ENCODE peak calls at places on chromosomes 6 and 20, in five cellular contexts. N is H1, T is GM12878, W is HepG2, Q is SK-N-SH. E is an unnamed sample. For H3K9me3, the result is how much of the 10 kb centered on the place peaks cover.

GRCh38 chr20:2320813-2321658 is 25.2 kb downstream of the TGM3 start:
- DNase-seq in T (no peak), W (no peak), N (no peak), Q (no peak), E (no peak)

GRCh38 chr20:22974354-22974753 is 60.8 kb upstream of the SSTR4 start:
- DNase-seq in T (no peak), W (peak), N (no peak), Q (no peak), E (peak)

GRCh38 chr6:26550250-26550993 is 12.3 kb downstream of the HMGN4 start:
- DNase-seq in N (peak), W (peak), T (no peak), Q (peak), E (peak)

GRCh38 chr6:95091823-95092436 is 485.4 kb upstream of the MANEA start:
- DNase-seq in W (peak), Q (peak), N (no peak), T (no peak), E (peak)

GRCh38 chr6:26195924-26196845 is 109.0 kb downstream of the HFE start:
- DNase-seq in Q (no peak), W (peak), N (no peak), T (no peak), E (no peak)

GRCh38 chr6:13044390-13044789 is 283.9 kb downstream of the TBC1D7 start:
- DNase-seq in W (peak), N (peak), Q (no peak), T (no peak), E (peak)

GRCh38 chr6:137731960-137732616 is 135.0 kb upstream of the TNFAIP3 start:
- DNase-seq in W (peak), N (no peak), Q (no peak), T (no peak), E (no peak)

GRCh38 chr6:15184441-15184861 is 61.4 kb upstream of the JARID2 start:
- DNase-seq in N (no peak), W (no peak), Q (no peak), T (peak), E (no peak)

GRCh38 chr6:25703005-25703404 is 51.0 kb downstream of the SCGN start:
- DNase-seq in T (no peak), W (peak), Q (no peak), N (no peak), E (no peak)

GRCh38 chr6:17863971-17864754 is 123.3 kb downstream of the KIF13A start:
- DNase-seq in N (no peak), T (no peak), W (peak), Q (no peak), E (no peak)

GRCh38 chr6:21828689-21829088 is 235.1 kb downstream of the SOX4 start:
- DNase-seq in W (no peak), Q (no peak), T (no peak), N (no peak), E (no peak)

GRCh38 chr6:157221817-157222175 is 101.5 kb downstream of the TMEM242 start:
- DNase-seq in W (no peak), Q (no peak), N (no peak), T (no peak), E (no peak)

GRCh38 chr6:3938715-3939376 is 89.7 kb downstream of the FAM50B start:
- DNase-seq in W (no peak), T (no peak), N (no peak), Q (no peak), E (no peak)

GRCh38 chr6:134217110-134217509 is 100.8 kb downstream of the SGK1 start:
- DNase-seq in T (no peak), W (no peak), N (no peak), Q (no peak), E (no peak)

GRCh38 chr6:139605350-139605749 is 230.9 kb upstream of the CITED2 start:
- DNase-seq in T (no peak), W (no peak), N (no peak), Q (no peak), E (no peak)

GRCh38 chr6:139201378-139201777 is 66.5 kb downstream of the HECA start:
- DNase-seq in Q (no peak), N (no peak), W (no peak), T (no peak), E (no peak)

GRCh38 chr20:50646483-50646996 is 44.8 kb downstream of the RIPOR3 start:
- DNase-seq in W (no peak), N (no peak), T (no peak), Q (no peak), E (no peak)

GRCh38 chr6:25173951-25174474 is 105.2 kb upstream of the CARMIL1 start:
- DNase-seq in W (peak), Q (no peak), T (no peak), N (no peak), E (no peak)

GRCh38 chr6:155628315-155628714 is 172.7 kb upstream of the NOX3 start:
- DNase-seq in Q (no peak), T (peak), W (no peak), N (no peak), E (no peak)

GRCh38 chr6:169701218-169701952 is 444 bp downstream of the WDR27 start:
- DNase-seq in N (no peak), W (no peak), T (no peak), Q (peak), E (peak)

GRCh38 chr20:11777861-11778570 is 139.7 kb upstream of the BTBD3 start:
- DNase-seq in Q (peak), W (no peak), T (no peak), N (no peak), E (no peak)

GRCh38 chr6:72042088-72042487 is 155.7 kb downstream of the RIMS1 start:
- DNase-seq in T (no peak), Q (no peak), W (no peak), N (no peak), E (no peak)

GRCh38 chr6:138253731-138254130 is 35.4 kb upstream of the PBOV1 start:
- DNase-seq in T (no peak), W (no peak), N (no peak), Q (no peak), E (no peak)

GRCh38 chr20:21835042-21835441 is 129.6 kb downstream of the PAX1 start:
- DNase-seq in Q (no peak), W (no peak), N (no peak), T (no peak), E (no peak)

GRCh38 chr6:109804020-109804419 is 112.9 kb downstream of the FIG4 start:
- DNase-seq in W (no peak), T (no peak), N (no peak), Q (no peak), E (no peak)

GRCh38 chr6:108850669-108851467 is 2.6 kb downstream of the ARMC2 start:
- DNase-seq in Q (no peak), T (no peak), W (peak), N (no peak), E (no peak)

GRCh38 chr6:110693296-110693695 is 122.0 kb downstream of the CDK19 start:
- DNase-seq in W (no peak), T (no peak), N (no peak), Q (no peak), E (no peak)

GRCh38 chr6:147867827-147868226 is 359.3 kb downstream of the SAMD5 start:
- DNase-seq in N (no peak), T (no peak), Q (no peak), W (no peak), E (no peak)

GRCh38 chr6:35026434-35027222 is 114.5 kb downstream of the TCP11 start:
- DNase-seq in N (no peak), Q (no peak), W (no peak), T (no peak), E (peak)

GRCh38 chr20:62603021-62603906 is 39.0 kb upstream of the SLCO4A1 start:
- DNase-seq in T (no peak), W (no peak), Q (no peak), N (no peak), E (no peak)

GRCh38 chr6:97014595-97014994 is 90.1 kb downstream of the KLHL32 start:
- DNase-seq in W (no peak), N (no peak), Q (no peak), T (no peak), E (no peak)

GRCh38 chr20:62914970-62915457 is 11.3 kb downstream of the DIDO1 start:
- DNase-seq in Q (peak), T (no peak), W (peak), N (no peak), E (peak)

GRCh38 chr20:63502671-63503172 is 3.8 kb upstream of the EEF1A2 start:
- DNase-seq in N (no peak), Q (peak), T (no peak), W (no peak), E (no peak)

GRCh38 chr6:36984581-36985383 is 1.2 kb downstream of the MTCH1 start:
- DNase-seq in N (peak), W (no peak), T (no peak), Q (peak), E (peak)

DNA sequence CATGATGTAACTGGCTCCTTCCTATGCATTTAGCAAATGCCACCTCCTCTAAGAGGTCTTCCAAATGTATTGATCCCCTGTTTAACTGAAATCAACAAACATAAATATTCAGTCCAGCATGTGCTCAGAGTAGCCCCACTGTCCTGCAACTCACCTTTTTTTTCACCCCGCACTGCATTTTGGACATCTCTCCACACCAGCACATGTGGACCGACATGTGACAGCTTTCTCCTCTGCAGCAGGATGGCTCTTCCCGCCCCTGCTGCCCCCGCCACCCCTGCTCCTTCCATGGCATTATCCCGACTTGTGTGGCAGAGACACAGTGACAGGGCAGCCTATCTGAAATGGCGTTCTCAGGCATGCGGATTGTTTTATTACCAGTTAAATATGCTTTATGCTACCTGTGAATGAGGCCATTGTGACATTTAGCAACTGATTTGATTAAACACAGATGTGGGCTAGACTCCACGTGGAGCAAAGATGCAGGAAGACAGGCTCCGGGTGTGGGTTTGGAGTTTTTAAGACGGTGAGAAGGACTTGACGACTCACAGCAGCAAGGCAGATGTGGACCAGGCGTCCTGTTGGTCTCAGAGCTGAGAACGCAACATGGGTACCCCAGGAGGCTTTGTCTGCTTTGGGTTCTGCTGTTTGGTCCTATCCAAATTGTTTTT is 161.2 kb downstream of the EYA2 start:
- DNase-seq in Q (no peak), N (no peak), W (no peak), T (no peak), E (no peak)
- TF ChIP-seq TAF1 in Q (no peak), N (no peak), W (no peak), T (no peak), E (no peak)

GRCh38 chr6:168277274-168277669 is 42.3 kb downstream of the DACT2 start:
- DNase-seq in T (no peak), Q (no peak), N (no peak), W (no peak), E (no peak)
- H3K9me3 ChIP-seq in T (under half), Q (under half), N (under half), W (under half), E (under half)

DNA sequence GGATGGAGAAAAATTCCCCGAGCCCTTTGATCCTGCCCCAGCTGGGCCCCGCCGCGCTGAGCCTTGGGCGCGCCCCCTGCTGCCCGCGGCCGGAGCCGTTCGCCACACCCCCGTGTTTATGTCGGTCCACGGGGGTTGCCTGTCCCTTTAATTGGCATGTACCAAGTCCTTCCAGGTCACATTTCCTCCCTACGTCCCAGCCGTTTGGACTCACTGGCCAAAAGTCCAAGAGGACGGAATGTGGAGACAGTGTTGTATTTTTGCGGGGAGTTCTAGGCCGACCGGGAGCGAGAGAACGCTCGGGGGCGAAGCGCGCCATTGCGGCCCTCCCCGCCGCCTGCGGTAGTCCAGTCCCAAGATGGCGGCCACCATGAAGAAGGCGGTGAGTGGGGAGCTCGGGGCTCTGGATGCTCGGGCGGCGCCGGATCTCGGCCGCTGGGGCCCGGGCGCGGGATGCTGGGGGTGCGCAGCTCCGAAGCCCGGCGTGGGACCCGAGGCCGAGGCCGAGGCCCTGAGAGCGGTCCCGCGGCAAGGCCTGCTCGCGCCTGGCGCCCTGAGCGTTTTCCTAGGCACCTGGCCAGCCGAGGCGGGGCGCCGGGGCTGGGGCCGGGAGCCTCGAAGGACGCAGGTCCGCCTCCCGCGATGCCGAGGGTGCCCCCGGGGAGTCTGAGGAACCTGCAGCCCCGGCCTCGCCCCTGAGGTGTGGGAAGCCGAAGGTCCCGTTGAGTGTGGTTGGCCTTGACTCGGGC is at the start of gene PFDN4:
- DNase-seq in Q (peak), W (peak), N (peak), T (peak), E (peak)
- TF ChIP-seq TAF1 in Q (peak), W (peak), N (peak), T (peak), E (peak)

GRCh38 chr6:39422273-39422672 is 99.8 kb upstream of the KCNK16 start:
- DNase-seq in N (no peak), W (no peak), T (no peak), Q (no peak), E (no peak)

GRCh38 chr6:39417440-39417839 is 94.9 kb upstream of the KCNK16 start:
- DNase-seq in T (no peak), W (no peak), N (no peak), Q (no peak), E (no peak)

GRCh38 chr6:39419607-39420006 is 97.1 kb upstream of the KCNK16 start:
- DNase-seq in W (no peak), T (no peak), Q (no peak), N (no peak), E (no peak)

GRCh38 chr6:39421383-39422225 is 99.1 kb upstream of the KCNK16 start:
- DNase-seq in Q (no peak), W (no peak), T (no peak), N (no peak), E (no peak)

DNA sequence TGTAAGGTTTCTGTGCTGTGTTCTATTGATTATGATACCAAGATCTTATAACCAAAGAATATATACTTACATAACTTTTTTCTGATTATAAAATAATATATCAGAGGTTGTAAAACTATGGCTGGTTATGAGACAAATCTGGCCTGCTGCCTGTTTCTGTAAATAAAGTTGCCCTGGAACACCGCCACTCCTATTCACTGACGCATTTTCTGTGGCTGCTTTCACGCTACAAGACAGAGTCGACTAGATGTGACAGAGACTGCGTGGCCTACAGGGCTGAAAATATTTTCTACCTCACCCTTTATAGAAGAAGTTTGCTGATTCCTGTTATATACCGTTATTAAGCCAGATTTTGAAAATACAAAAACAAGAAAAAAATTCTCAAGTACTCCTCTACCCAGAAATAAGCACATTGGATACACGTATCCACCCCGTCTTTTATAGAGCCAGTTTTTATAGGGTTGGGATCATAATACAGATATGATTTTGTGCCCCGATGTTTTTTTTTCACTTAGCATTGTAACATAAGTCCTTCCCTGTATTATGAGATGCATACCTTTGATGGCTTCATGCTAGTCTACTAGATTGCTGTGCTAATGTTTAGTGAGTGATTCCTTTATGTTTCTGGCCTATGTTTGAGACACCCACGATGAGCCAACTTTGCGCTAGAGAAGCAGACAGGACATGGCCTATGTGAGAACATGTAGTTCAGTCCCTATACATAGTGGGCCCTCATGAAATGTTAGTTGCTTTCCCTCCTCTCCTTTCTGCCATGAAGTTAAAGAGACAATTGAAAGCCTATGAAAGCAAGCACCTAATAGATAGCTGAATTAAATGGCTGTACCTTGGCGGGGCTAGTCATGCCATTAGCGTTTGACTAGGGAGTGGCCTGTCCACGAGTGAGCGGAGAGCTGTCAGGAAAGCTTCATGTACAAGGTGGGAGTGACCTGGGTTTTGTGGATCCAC is 98.1 kb upstream of the KCNK16 start:
- DNase-seq in Q (no peak), T (no peak), W (no peak), N (no peak), E (no peak)
- H3K9me3 ChIP-seq in Q (under half), T (under half), W (under half), N (under half), E (under half)

GRCh38 chr6:38180586-38180985 is 361.1 kb downstream of the ZFAND3 start:
- DNase-seq in W (no peak), Q (no peak), N (no peak), T (no peak), E (no peak)
- TF ChIP-seq TAF1 in W (no peak), Q (no peak), N (no peak), T (no peak), E (no peak)

DNA sequence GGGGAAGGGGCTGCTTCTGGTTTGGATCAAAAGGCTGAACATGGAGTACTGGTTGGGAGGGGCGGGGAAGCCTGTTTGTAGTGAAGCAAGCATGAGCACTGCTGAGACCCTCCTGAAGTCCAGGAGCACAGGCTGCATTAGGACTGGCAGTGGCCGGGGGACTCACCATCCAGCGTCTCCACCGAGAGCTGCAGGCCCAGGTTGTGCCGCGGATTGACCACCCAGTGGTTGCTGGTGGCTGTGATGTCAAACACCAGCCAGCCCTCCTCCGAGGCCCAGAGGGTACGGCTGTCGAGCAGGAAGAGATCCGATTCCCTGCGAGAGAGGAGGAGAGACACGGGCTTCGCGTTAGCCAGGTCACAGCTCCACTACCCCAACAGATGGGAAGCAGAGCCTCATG is 64.1 kb downstream of the BMP7 start:
- DNase-seq in W (no peak), N (no peak), Q (no peak), T (no peak), E (no peak)
- H3K9me3 ChIP-seq in W (under half), N (under half), Q (under half), T (under half), E (under half)

GRCh38 chr6:1396952-1397868 is 7.8 kb downstream of the FOXF2 start:
- DNase-seq in W (peak), Q (peak), T (peak), N (no peak), E (peak)
- TF ChIP-seq TAF1 in W (no peak), Q (no peak), T (no peak), N (no peak), E (no peak)

GRCh38 chr6:32096087-32096393 is 13.1 kb downstream of the TNXB start:
- DNase-seq in Q (peak), N (no peak), T (no peak), W (no peak), E (no peak)
- H3K9me3 ChIP-seq in Q (under half), N (under half), T (under half), W (under half), E (under half)